ENCODE peak calls at places on chromosomes 1 and 21, in four cellular contexts. V is kidney; D is skeletal muscle cell; Q is stimulated activated CD8-positive, alpha-beta memory T cell treated with anti-CD3 and anti-CD28 coated beads, Interleukin-12 subunit alpha, Interleukin-12 subunit beta, amount 100 ng/mL, for 4 hours. U is an unnamed sample.
A peak's percentile ranks its signal among the peaks of the same experiment; 100 is the strongest.

GRCh38 chr1:55257958-55258357 is 42.8 kb upstream of the USP24 start:
- DNase-seq in V (no peak), D (no peak), Q (peak; percentile 41), U (no peak)

GRCh38 chr1:200783926-200784325 is 45.2 kb downstream of the CAMSAP2 start:
- DNase-seq in V (no peak), D (no peak), Q (no peak), U (no peak)

GRCh38 chr21:16186742-16187141 is 457.0 kb downstream of the USP25 start:
- DNase-seq in V (no peak), D (no peak), Q (no peak), U (no peak)

GRCh38 chr1:2523891-2524609 is 2.3 kb downstream of the PANK4 start:
- DNase-seq in V (no peak), D (no peak), Q (no peak), U (no peak)

GRCh38 chr1:63865561-63865960 is 91.7 kb downstream of the ROR1 start:
- DNase-seq in V (no peak), D (no peak), Q (no peak), U (no peak)

GRCh38 chr1:176869577-176869976 is 294.9 kb downstream of the ASTN1 start:
- DNase-seq in V (no peak), D (no peak), Q (no peak), U (no peak)

GRCh38 chr1:37890378-37891014 is 31.1 kb upstream of the MTF1 start:
- DNase-seq in V (no peak), D (no peak), Q (no peak), U (no peak)

GRCh38 chr1:216905052-216905580 is 181.9 kb upstream of the ESRRG start:
- DNase-seq in V (no peak), D (no peak), Q (no peak), U (no peak)

GRCh38 chr1:12191242-12192032 is 24.6 kb downstream of the TNFRSF1B start:
- DNase-seq in V (no peak), D (no peak), Q (no peak), U (no peak)

GRCh38 chr1:175129182-175129581 is 61.5 kb downstream of the TNN start:
- DNase-seq in V (no peak), D (no peak), Q (no peak), U (no peak)

GRCh38 chr1:100440075-100440809 is 87.9 kb downstream of the CDC14A start:
- DNase-seq in V (no peak), D (no peak), Q (peak; percentile 42), U (no peak)

GRCh38 chr1:27382950-27383627 is at the start of gene CD164L2:
- DNase-seq in V (peak; percentile 85), D (no peak), Q (no peak), U (no peak)

GRCh38 chr1:238141295-238141694 is 250.6 kb upstream of the ZP4 start:
- DNase-seq in V (no peak), D (peak; percentile 14), Q (no peak), U (no peak)

GRCh38 chr1:151511636-151512215 is 539 bp downstream of the CGN start:
- DNase-seq in V (peak; percentile 87), D (no peak), Q (peak; percentile 7), U (peak; percentile 78)

GRCh38 chr1:86502721-86503430 is 34.1 kb downstream of the CLCA1 start:
- DNase-seq in V (no peak), D (no peak), Q (no peak), U (peak; percentile 67)

GRCh38 chr1:3530086-3530930 is 75.8 kb downstream of the ARHGEF16 start:
- DNase-seq in V (no peak), D (no peak), Q (no peak), U (peak; percentile 69)

GRCh38 chr1:200488375-200489165 is 78.7 kb upstream of the ZNF281 start:
- DNase-seq in V (no peak), D (peak; percentile 57), Q (no peak), U (peak; percentile 90)

GRCh38 chr21:15210235-15210678 is 145.5 kb upstream of the NRIP1 start:
- DNase-seq in V (peak; percentile 77), D (no peak), Q (no peak), U (no peak)

GRCh38 chr1:232992227-232992626 is 41.8 kb downstream of the NTPCR start:
- DNase-seq in V (no peak), D (no peak), Q (no peak), U (no peak)

GRCh38 chr1:222761171-222761570 is 24.2 kb downstream of the FAM177B start:
- DNase-seq in V (no peak), D (no peak), Q (no peak), U (no peak)

GRCh38 chr1:165871311-165872067 is 44.1 kb downstream of the UCK2 start:
- DNase-seq in V (no peak), D (no peak), Q (peak; percentile 10), U (peak; percentile 66)

GRCh38 chr21:37060296-37060695 is 12.6 kb downstream of the PIGP start:
- DNase-seq in V (no peak), D (peak; percentile 96), Q (no peak), U (peak; percentile 62)

GRCh38 chr1:246309247-246309884 is 197.7 kb downstream of the SMYD3 start:
- DNase-seq in V (no peak), D (no peak), Q (no peak), U (no peak)

GRCh38 chr1:206706298-206706791 is 21.6 kb downstream of the MAPKAPK2 start:
- DNase-seq in V (peak; percentile 84), D (peak; percentile 99), Q (peak; percentile 9), U (peak; percentile 81)

GRCh38 chr21:17613242-17613676 is 558 bp upstream of the BTG3 start:
- DNase-seq in V (peak; percentile 77), D (no peak), Q (no peak), U (no peak)

GRCh38 chr1:64983110-64983509 is 16.8 kb upstream of the JAK1 start:
- DNase-seq in V (no peak), D (no peak), Q (no peak), U (no peak)

GRCh38 chr1:28518745-28519341 is 13.0 kb downstream of the RCC1 start:
- DNase-seq in V (no peak), D (no peak), Q (no peak), U (no peak)

GRCh38 chr1:226827458-226827857 is 43.0 kb upstream of the PSEN2 start:
- DNase-seq in V (no peak), D (no peak), Q (no peak), U (no peak)

GRCh38 chr1:98374098-98374497 is 287.4 kb upstream of the SNX7 start:
- DNase-seq in V (no peak), D (no peak), Q (no peak), U (no peak)

GRCh38 chr21:26844258-26845065 is 747 bp downstream of the ADAMTS1 start:
- DNase-seq in V (peak; percentile 89), D (no peak), Q (no peak), U (no peak)

GRCh38 chr21:44062380-44062779 is 44.8 kb upstream of the PWP2 start:
- DNase-seq in V (no peak), D (no peak), Q (no peak), U (no peak)

GRCh38 chr1:17009706-17010105 is 2.0 kb downstream of the ATP13A2 start:
- DNase-seq in V (peak; percentile 53), D (no peak), Q (no peak), U (no peak)

GRCh38 chr1:210792250-210792649 is 341.7 kb downstream of the KCNH1 start:
- DNase-seq in V (no peak), D (no peak), Q (no peak), U (no peak)

GRCh38 chr1:44045064-44045463 is 13.8 kb upstream of the SLC6A9 start:
- DNase-seq in V (no peak), D (no peak), Q (no peak), U (peak; percentile 55)

GRCh38 chr1:38944547-38944946 is 2.9 kb upstream of the RHBDL2 start:
- DNase-seq in V (no peak), D (no peak), Q (no peak), U (no peak)

GRCh38 chr1:118485757-118486156 is 300.7 kb upstream of the SPAG17 start:
- DNase-seq in V (no peak), D (no peak), Q (no peak), U (no peak)

GRCh38 chr1:93648656-93649055 is 33.0 kb downstream of the BCAR3 start:
- DNase-seq in V (no peak), D (no peak), Q (no peak), U (no peak)

GRCh38 chr1:38038836-38039235 is 7.8 kb downstream of the POU3F1 start:
- DNase-seq in V (no peak), D (no peak), Q (no peak), U (no peak)

GRCh38 chr1:27402349-27402754 is 9.9 kb downstream of the GPR3 start:
- DNase-seq in V (peak; percentile 92), D (no peak), Q (no peak), U (peak; percentile 57)